ENCODE peak calls at places on chromosomes 3 and 15, in six cellular contexts. One of them, this sample, is unnamed.

GRCh38 chr3:119624002-119624401 is 26.3 kb downstream of the PLA1A start:
- DNase-seq in astrocyte of the spinal cord: no peak
- DNase-seq in bronchial epithelial cell: no peak
- DNase-seq in A549: no peak
- DNase-seq in dorsolateral prefrontal cortex: no peak
- DNase-seq in CD8-positive, alpha-beta T cell: no peak
- DNase-seq in this sample: no peak

GRCh38 chr3:131602011-131602779 is 99.4 kb upstream of the MRPL3 start:
- DNase-seq in astrocyte of the spinal cord: no peak
- DNase-seq in bronchial epithelial cell: no peak
- DNase-seq in A549: peak; percentile 8
- DNase-seq in dorsolateral prefrontal cortex: no peak
- DNase-seq in CD8-positive, alpha-beta T cell: no peak
- DNase-seq in this sample: no peak

GRCh38 chr3:12508316-12508715 is 24.0 kb downstream of the TSEN2 start:
- DNase-seq in astrocyte of the spinal cord: peak; percentile 98
- DNase-seq in bronchial epithelial cell: peak; percentile 96
- DNase-seq in A549: peak; percentile 16
- DNase-seq in dorsolateral prefrontal cortex: no peak
- DNase-seq in CD8-positive, alpha-beta T cell: no peak
- DNase-seq in this sample: no peak

GRCh38 chr15:69000091-69000490 is 14.4 kb upstream of the NOX5 start:
- DNase-seq in astrocyte of the spinal cord: no peak
- DNase-seq in bronchial epithelial cell: no peak
- DNase-seq in A549: no peak
- DNase-seq in dorsolateral prefrontal cortex: no peak
- DNase-seq in CD8-positive, alpha-beta T cell: no peak
- DNase-seq in this sample: no peak

GRCh38 chr3:36736327-36736726 is 28.0 kb downstream of the DCLK3 start:
- DNase-seq in astrocyte of the spinal cord: no peak
- DNase-seq in bronchial epithelial cell: no peak
- DNase-seq in A549: no peak
- DNase-seq in dorsolateral prefrontal cortex: no peak
- DNase-seq in CD8-positive, alpha-beta T cell: no peak
- DNase-seq in this sample: no peak

GRCh38 chr15:69129026-69129385 is 31.4 kb upstream of the GLCE start:
- DNase-seq in astrocyte of the spinal cord: no peak
- DNase-seq in bronchial epithelial cell: peak; percentile 33
- DNase-seq in A549: no peak
- DNase-seq in dorsolateral prefrontal cortex: no peak
- DNase-seq in CD8-positive, alpha-beta T cell: no peak
- DNase-seq in this sample: no peak

GRCh38 chr3:23343509-23343908 is 140.4 kb downstream of the UBE2E2 start:
- DNase-seq in astrocyte of the spinal cord: no peak
- DNase-seq in bronchial epithelial cell: no peak
- DNase-seq in A549: no peak
- DNase-seq in dorsolateral prefrontal cortex: no peak
- DNase-seq in CD8-positive, alpha-beta T cell: no peak
- DNase-seq in this sample: no peak

GRCh38 chr3:49662720-49663413 is 11.3 kb upstream of the APEH start:
- DNase-seq in astrocyte of the spinal cord: no peak
- DNase-seq in bronchial epithelial cell: no peak
- DNase-seq in A549: no peak
- DNase-seq in dorsolateral prefrontal cortex: no peak
- DNase-seq in CD8-positive, alpha-beta T cell: no peak
- DNase-seq in this sample: no peak

GRCh38 chr3:193883551-193883950 is 252.4 kb upstream of the HES1 start:
- DNase-seq in astrocyte of the spinal cord: peak; percentile 76
- DNase-seq in bronchial epithelial cell: no peak
- DNase-seq in A549: peak; percentile 58
- DNase-seq in dorsolateral prefrontal cortex: no peak
- DNase-seq in CD8-positive, alpha-beta T cell: no peak
- DNase-seq in this sample: no peak

GRCh38 chr3:15812183-15812582 is 14.4 kb upstream of the ANKRD28 start:
- DNase-seq in astrocyte of the spinal cord: peak; percentile 51
- DNase-seq in bronchial epithelial cell: peak; percentile 43
- DNase-seq in A549: no peak
- DNase-seq in dorsolateral prefrontal cortex: no peak
- DNase-seq in CD8-positive, alpha-beta T cell: no peak
- DNase-seq in this sample: no peak

GRCh38 chr15:72907733-72908132 is 124.2 kb upstream of the ADPGK start:
- DNase-seq in astrocyte of the spinal cord: no peak
- DNase-seq in bronchial epithelial cell: no peak
- DNase-seq in A549: no peak
- DNase-seq in dorsolateral prefrontal cortex: no peak
- DNase-seq in CD8-positive, alpha-beta T cell: no peak
- DNase-seq in this sample: no peak

GRCh38 chr3:133649486-133650068 is 12.2 kb downstream of the TOPBP1 start:
- DNase-seq in astrocyte of the spinal cord: no peak
- DNase-seq in bronchial epithelial cell: no peak
- DNase-seq in A549: no peak
- DNase-seq in dorsolateral prefrontal cortex: no peak
- DNase-seq in CD8-positive, alpha-beta T cell: no peak
- DNase-seq in this sample: no peak

GRCh38 chr3:52317601-52318000 is 1.5 kb downstream of the DNAH1 start:
- DNase-seq in astrocyte of the spinal cord: peak; percentile 23
- DNase-seq in bronchial epithelial cell: peak; percentile 68
- DNase-seq in A549: no peak
- DNase-seq in dorsolateral prefrontal cortex: no peak
- DNase-seq in CD8-positive, alpha-beta T cell: peak; percentile 73
- DNase-seq in this sample: peak; percentile 27
- H3K4me3 ChIP-seq in astrocyte of the spinal cord: peak overlapping the region; percentile 6
- H3K4me3 ChIP-seq in bronchial epithelial cell: peak overlapping the region; percentile 27
- H3K4me3 ChIP-seq in A549: no peak overlapping the region
- H3K4me3 ChIP-seq in dorsolateral prefrontal cortex: peak overlapping the region; percentile 18
- H3K4me3 ChIP-seq in CD8-positive, alpha-beta T cell: peak overlapping the region; percentile 59
- H3K4me3 ChIP-seq in this sample: no peak overlapping the region

DNA sequence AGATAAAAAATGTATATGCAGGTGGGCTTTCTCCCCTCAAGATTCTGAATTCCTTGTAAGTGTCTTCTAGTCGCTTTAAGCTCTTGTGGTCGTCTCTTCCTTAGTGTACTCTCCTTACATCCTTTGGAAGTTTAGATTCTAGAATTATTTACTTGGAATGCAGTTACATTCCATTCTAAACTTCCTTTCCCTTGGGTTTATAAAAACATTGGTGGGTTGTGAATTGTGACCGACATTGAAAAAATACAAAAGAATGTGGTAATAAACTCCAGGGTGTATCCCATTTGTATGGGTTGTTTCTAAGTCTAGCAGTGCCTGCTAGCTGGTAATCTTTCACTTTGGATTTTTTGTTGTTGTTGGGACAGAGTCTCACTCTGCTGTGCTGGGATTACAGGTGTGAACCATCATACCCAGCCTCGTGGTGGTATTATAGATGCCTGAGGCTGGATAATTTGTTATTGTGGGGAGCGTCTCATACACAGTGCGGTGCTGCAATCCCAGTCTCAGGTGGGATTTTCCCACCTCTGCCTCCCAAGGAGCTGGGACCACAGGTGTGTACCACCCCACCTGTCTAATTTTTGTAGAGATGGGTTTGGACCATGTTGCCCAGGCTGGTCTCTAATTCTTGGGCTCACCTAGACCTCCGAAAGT is 9.1 kb downstream of the CHD2 start:
- DNase-seq in astrocyte of the spinal cord: peak; percentile 76
- DNase-seq in bronchial epithelial cell: no peak
- DNase-seq in A549: no peak
- DNase-seq in dorsolateral prefrontal cortex: no peak
- DNase-seq in CD8-positive, alpha-beta T cell: no peak
- DNase-seq in this sample: no peak
- H3K4me3 ChIP-seq in astrocyte of the spinal cord: no peak overlapping the region
- H3K4me3 ChIP-seq in bronchial epithelial cell: no peak overlapping the region
- H3K4me3 ChIP-seq in A549: no peak overlapping the region
- H3K4me3 ChIP-seq in dorsolateral prefrontal cortex: no peak overlapping the region
- H3K4me3 ChIP-seq in CD8-positive, alpha-beta T cell: no peak overlapping the region
- H3K4me3 ChIP-seq in this sample: no peak overlapping the region

GRCh38 chr15:76059320-76060097 is at the start of gene TMEM266:
- DNase-seq in astrocyte of the spinal cord: peak; percentile 13
- DNase-seq in bronchial epithelial cell: no peak
- DNase-seq in A549: peak; percentile 43
- DNase-seq in dorsolateral prefrontal cortex: peak; percentile 22
- DNase-seq in CD8-positive, alpha-beta T cell: peak; percentile 19
- DNase-seq in this sample: no peak
- H3K4me3 ChIP-seq in astrocyte of the spinal cord: peak within 1 kb of the TSS; percentile 50
- H3K4me3 ChIP-seq in bronchial epithelial cell: peak within 1 kb of the TSS; percentile 57
- H3K4me3 ChIP-seq in A549: peak within 1 kb of the TSS; percentile 64
- H3K4me3 ChIP-seq in dorsolateral prefrontal cortex: peak within 1 kb of the TSS; percentile 73
- H3K4me3 ChIP-seq in CD8-positive, alpha-beta T cell: peak within 1 kb of the TSS; percentile 54
- H3K4me3 ChIP-seq in this sample: peak within 1 kb of the TSS; percentile 45

GRCh38 chr15:67240235-67241131 is 14.0 kb downstream of the AAGAB start:
- DNase-seq in astrocyte of the spinal cord: no peak
- DNase-seq in bronchial epithelial cell: peak; percentile 46
- DNase-seq in A549: peak; percentile 57
- DNase-seq in dorsolateral prefrontal cortex: no peak
- DNase-seq in CD8-positive, alpha-beta T cell: peak; percentile 26
- DNase-seq in this sample: no peak

GRCh38 chr15:67242665-67243064 is 11.8 kb downstream of the AAGAB start:
- DNase-seq in astrocyte of the spinal cord: no peak
- DNase-seq in bronchial epithelial cell: peak; percentile 47
- DNase-seq in A549: no peak
- DNase-seq in dorsolateral prefrontal cortex: no peak
- DNase-seq in CD8-positive, alpha-beta T cell: no peak
- DNase-seq in this sample: no peak

GRCh38 chr15:67244966-67245478 is 9.4 kb downstream of the AAGAB start:
- DNase-seq in astrocyte of the spinal cord: peak; percentile 25
- DNase-seq in bronchial epithelial cell: no peak
- DNase-seq in A549: no peak
- DNase-seq in dorsolateral prefrontal cortex: no peak
- DNase-seq in CD8-positive, alpha-beta T cell: no peak
- DNase-seq in this sample: no peak

GRCh38 chr15:67241132-67241855 is 13.2 kb downstream of the AAGAB start:
- DNase-seq in astrocyte of the spinal cord: no peak
- DNase-seq in bronchial epithelial cell: no peak
- DNase-seq in A549: no peak
- DNase-seq in dorsolateral prefrontal cortex: no peak
- DNase-seq in CD8-positive, alpha-beta T cell: no peak
- DNase-seq in this sample: no peak
- H3K4me3 ChIP-seq in astrocyte of the spinal cord: no peak overlapping the region
- H3K4me3 ChIP-seq in bronchial epithelial cell: no peak overlapping the region
- H3K4me3 ChIP-seq in A549: no peak overlapping the region
- H3K4me3 ChIP-seq in dorsolateral prefrontal cortex: no peak overlapping the region
- H3K4me3 ChIP-seq in CD8-positive, alpha-beta T cell: no peak overlapping the region
- H3K4me3 ChIP-seq in this sample: no peak overlapping the region

DNA sequence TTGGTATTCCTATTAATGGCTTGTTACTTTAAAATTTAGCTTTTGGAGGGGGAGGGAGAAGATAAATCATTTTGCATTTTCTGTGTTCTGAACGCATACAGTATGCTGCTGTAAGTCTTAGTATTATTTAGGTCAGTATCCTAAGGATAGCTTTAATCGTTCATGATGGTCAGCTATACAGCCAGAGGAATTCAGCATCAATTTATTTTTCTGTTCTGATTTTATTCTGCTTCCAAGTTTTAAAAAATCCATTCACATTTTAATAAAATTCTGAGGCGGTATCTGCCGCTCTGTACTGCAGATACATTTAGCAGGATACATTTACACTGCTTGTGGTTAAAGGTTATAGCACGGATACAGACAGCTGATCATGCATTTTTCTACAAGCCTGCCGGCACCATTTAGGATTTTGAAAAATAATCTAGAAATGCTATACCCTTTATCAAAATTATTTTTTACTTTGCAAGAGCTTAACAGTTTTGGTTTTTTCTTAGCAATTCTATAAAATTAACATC is 17.8 kb downstream of the ZBTB38 start:
- DNase-seq in astrocyte of the spinal cord: no peak
- DNase-seq in bronchial epithelial cell: no peak
- DNase-seq in A549: no peak
- DNase-seq in dorsolateral prefrontal cortex: no peak
- DNase-seq in CD8-positive, alpha-beta T cell: no peak
- DNase-seq in this sample: no peak
- H3K4me3 ChIP-seq in astrocyte of the spinal cord: peak overlapping the region; percentile 2
- H3K4me3 ChIP-seq in bronchial epithelial cell: peak overlapping the region; percentile 16
- H3K4me3 ChIP-seq in A549: no peak overlapping the region
- H3K4me3 ChIP-seq in dorsolateral prefrontal cortex: peak overlapping the region; percentile 63
- H3K4me3 ChIP-seq in CD8-positive, alpha-beta T cell: no peak overlapping the region
- H3K4me3 ChIP-seq in this sample: no peak overlapping the region

GRCh38 chr15:48475600-48476395 is 144.6 kb downstream of the DUT start:
- DNase-seq in astrocyte of the spinal cord: no peak
- DNase-seq in bronchial epithelial cell: peak; percentile 24
- DNase-seq in A549: no peak
- DNase-seq in dorsolateral prefrontal cortex: no peak
- DNase-seq in CD8-positive, alpha-beta T cell: no peak
- DNase-seq in this sample: no peak

GRCh38 chr15:48471073-48471472 is 139.8 kb downstream of the DUT start:
- DNase-seq in astrocyte of the spinal cord: no peak
- DNase-seq in bronchial epithelial cell: no peak
- DNase-seq in A549: no peak
- DNase-seq in dorsolateral prefrontal cortex: no peak
- DNase-seq in CD8-positive, alpha-beta T cell: no peak
- DNase-seq in this sample: no peak

GRCh38 chr15:48472756-48473155 is 141.5 kb downstream of the DUT start:
- DNase-seq in astrocyte of the spinal cord: peak; percentile 37
- DNase-seq in bronchial epithelial cell: peak; percentile 79
- DNase-seq in A549: peak; percentile 3
- DNase-seq in dorsolateral prefrontal cortex: no peak
- DNase-seq in CD8-positive, alpha-beta T cell: no peak
- DNase-seq in this sample: no peak

GRCh38 chr15:48470096-48470495 is 138.9 kb downstream of the DUT start:
- DNase-seq in astrocyte of the spinal cord: no peak
- DNase-seq in bronchial epithelial cell: no peak
- DNase-seq in A549: no peak
- DNase-seq in dorsolateral prefrontal cortex: no peak
- DNase-seq in CD8-positive, alpha-beta T cell: no peak
- DNase-seq in this sample: no peak

DNA sequence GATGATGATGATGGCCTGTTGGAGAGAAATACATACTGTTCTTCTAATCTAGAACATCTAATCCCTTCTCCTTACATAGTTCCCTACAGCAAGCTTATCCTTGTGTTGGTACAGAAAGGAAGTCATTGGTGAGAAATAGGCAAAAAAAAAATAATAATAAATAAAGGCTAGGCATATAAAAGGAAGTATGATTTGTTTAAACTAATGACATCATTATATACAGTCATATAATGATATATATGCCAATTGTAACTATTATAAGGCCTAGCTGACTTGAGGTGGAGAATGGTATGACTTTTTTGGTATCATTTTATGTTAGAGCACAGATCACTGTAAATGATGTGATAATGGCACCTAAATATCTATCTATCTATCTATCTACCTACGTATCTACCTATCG is 142.4 kb downstream of the DUT start:
- DNase-seq in astrocyte of the spinal cord: no peak
- DNase-seq in bronchial epithelial cell: no peak
- DNase-seq in A549: no peak
- DNase-seq in dorsolateral prefrontal cortex: no peak
- DNase-seq in CD8-positive, alpha-beta T cell: no peak
- DNase-seq in this sample: no peak
- H3K4me3 ChIP-seq in astrocyte of the spinal cord: no peak overlapping the region
- H3K4me3 ChIP-seq in bronchial epithelial cell: no peak overlapping the region
- H3K4me3 ChIP-seq in A549: no peak overlapping the region
- H3K4me3 ChIP-seq in dorsolateral prefrontal cortex: no peak overlapping the region
- H3K4me3 ChIP-seq in CD8-positive, alpha-beta T cell: no peak overlapping the region
- H3K4me3 ChIP-seq in this sample: no peak overlapping the region

GRCh38 chr3:185726254-185726967 is 98.4 kb downstream of the IGF2BP2 start:
- DNase-seq in astrocyte of the spinal cord: no peak
- DNase-seq in bronchial epithelial cell: no peak
- DNase-seq in A549: no peak
- DNase-seq in dorsolateral prefrontal cortex: no peak
- DNase-seq in CD8-positive, alpha-beta T cell: no peak
- DNase-seq in this sample: no peak
- H3K4me3 ChIP-seq in astrocyte of the spinal cord: no peak overlapping the region
- H3K4me3 ChIP-seq in bronchial epithelial cell: no peak overlapping the region
- H3K4me3 ChIP-seq in A549: no peak overlapping the region
- H3K4me3 ChIP-seq in dorsolateral prefrontal cortex: no peak overlapping the region
- H3K4me3 ChIP-seq in CD8-positive, alpha-beta T cell: no peak overlapping the region
- H3K4me3 ChIP-seq in this sample: no peak overlapping the region